ENCODE peak calls at places on chromosomes 12 and 14, in four cellular contexts. C is WTC11, V is GM12878, K is K562. G is an unnamed sample.

GRCh38 chr12:131230340-131231099 is 276.8 kb downstream of the ADGRD1 start:
- DNase-seq in C (no peak), V (no peak), K (peak), G (peak)

GRCh38 chr12:130847097-130847496 is 8.0 kb upstream of the STX2 start:
- DNase-seq in C (no peak), V (no peak), K (no peak), G (no peak)

GRCh38 chr12:116037941-116038837 is 239.3 kb downstream of the MED13L start:
- DNase-seq in C (no peak), V (no peak), K (no peak), G (no peak)

GRCh38 chr12:46371718-46372130 is 849 bp downstream of the SLC38A2 start:
- DNase-seq in C (no peak), V (no peak), K (peak), G (peak)

GRCh38 chr14:20848316-20848954 is 42.8 kb upstream of the RNASE3 start:
- DNase-seq in C (no peak), V (no peak), K (peak), G (no peak)

GRCh38 chr14:31405599-31406251 is 14.6 kb downstream of the HEATR5A start:
- DNase-seq in C (no peak), V (no peak), K (peak), G (no peak)

GRCh38 chr14:70268760-70269159 is 80.0 kb upstream of the SLC8A3 start:
- DNase-seq in C (no peak), V (no peak), K (no peak), G (no peak)

GRCh38 chr12:55679691-55680090 is 28.0 kb downstream of the ITGA7 start:
- DNase-seq in C (no peak), V (no peak), K (no peak), G (no peak)

GRCh38 chr12:89960011-89960507 is 251.4 kb upstream of the ATP2B1 start:
- DNase-seq in C (no peak), V (peak), K (no peak), G (no peak)

GRCh38 chr14:20144820-20145219 is 6.2 kb downstream of the OR4N5 start:
- DNase-seq in C (no peak), V (no peak), K (no peak), G (no peak)

GRCh38 chr12:67720383-67720856 is 71.9 kb downstream of the DYRK2 start:
- DNase-seq in C (no peak), V (no peak), K (peak), G (peak)

GRCh38 chr12:1592444-1593231 is 1.7 kb downstream of the FBXL14 start:
- DNase-seq in C (peak), V (no peak), K (peak), G (peak)

GRCh38 chr14:101600891-101601602 is 39.8 kb downstream of the DIO3 start:
- DNase-seq in C (no peak), V (no peak), K (no peak), G (no peak)

GRCh38 chr12:2963154-2963759 is 4.1 kb downstream of the TEAD4 start:
- DNase-seq in C (peak), V (no peak), K (peak), G (no peak)

GRCh38 chr12:578743-579449 is 84.3 kb downstream of the NINJ2 start:
- DNase-seq in C (no peak), V (no peak), K (no peak), G (no peak)

GRCh38 chr12:101935769-101936741 is 58.7 kb downstream of the DRAM1 start:
- DNase-seq in C (no peak), V (peak), K (peak), G (no peak)
- TF ChIP-seq USF1 in C (no peak), V (no peak), K (no peak), G (peak)

GRCh38 chr12:121404734-121405133 is 4.8 kb downstream of the RNF34 start:
- DNase-seq in C (no peak), V (no peak), K (peak), G (peak)
- TF ChIP-seq USF2 in C (no peak), V (no peak), K (no peak), G (no peak)

GRCh38 chr12:27290501-27291168 is 42.0 kb upstream of the BMAL2 start:
- DNase-seq in C (no peak), V (no peak), K (no peak), G (no peak)
- TF ChIP-seq USF1 in C (no peak), V (no peak), K (no peak), G (no peak)

GRCh38 chr12:122205590-122205925 is 2.0 kb downstream of the B3GNT4 start:
- DNase-seq in C (no peak), V (no peak), K (peak), G (no peak)

GRCh38 chr12:122203301-122203967 is at the start of gene B3GNT4:
- DNase-seq in C (peak), V (no peak), K (peak), G (peak)

GRCh38 chr12:122206111-122206881 is 2.8 kb downstream of the B3GNT4 start:
- DNase-seq in C (no peak), V (no peak), K (no peak), G (peak)

GRCh38 chr12:122204829-122205589 is 1.5 kb downstream of the B3GNT4 start:
- DNase-seq in C (no peak), V (no peak), K (no peak), G (no peak)

DNA sequence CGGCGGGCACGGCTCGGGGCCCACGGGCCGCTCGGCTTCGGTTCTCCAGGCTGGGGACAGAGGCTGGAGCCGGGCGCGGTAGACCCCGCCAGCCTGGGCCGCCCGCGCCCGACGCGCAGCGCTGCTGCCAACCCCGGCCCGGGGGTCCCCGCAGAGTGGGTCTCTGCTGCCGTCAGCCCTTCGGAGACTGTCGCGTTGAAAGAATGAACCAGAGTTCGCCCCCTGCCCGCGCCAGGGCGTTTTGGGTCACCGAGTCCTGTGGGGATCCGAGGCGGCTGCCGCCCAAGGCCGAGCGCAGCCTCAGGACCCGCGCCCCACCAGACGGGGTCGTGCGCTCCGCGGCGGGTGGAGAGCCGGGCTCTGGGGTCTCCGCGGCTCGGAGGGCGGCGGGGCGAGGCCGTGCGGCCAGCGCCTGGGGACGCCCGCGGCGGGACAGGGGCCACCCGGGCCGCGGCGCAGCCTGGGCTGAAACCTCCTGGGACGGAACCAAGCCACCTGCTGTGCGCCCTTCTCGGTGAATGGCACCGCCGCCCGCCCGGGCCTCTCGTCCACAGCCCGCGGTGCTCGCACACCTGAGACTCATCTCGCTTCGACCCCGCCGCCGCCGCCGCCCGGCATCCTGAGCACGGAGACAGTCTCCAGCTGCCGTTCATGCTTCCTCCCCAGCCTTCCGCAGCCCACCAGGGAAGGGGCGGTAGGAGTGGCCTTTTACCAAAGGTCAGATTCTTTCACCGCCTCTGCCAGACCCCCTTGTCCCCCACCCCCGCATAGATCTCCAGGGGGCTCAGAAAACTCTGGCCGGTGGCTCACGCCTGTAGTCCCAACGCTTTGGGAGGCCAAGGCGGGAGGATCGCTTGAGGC is 689 bp downstream of the B3GNT4 start:
- DNase-seq in C (peak), V (no peak), K (no peak), G (peak)
- TF ChIP-seq USF2 in C (no peak), V (no peak), K (no peak), G (no peak)

DNA sequence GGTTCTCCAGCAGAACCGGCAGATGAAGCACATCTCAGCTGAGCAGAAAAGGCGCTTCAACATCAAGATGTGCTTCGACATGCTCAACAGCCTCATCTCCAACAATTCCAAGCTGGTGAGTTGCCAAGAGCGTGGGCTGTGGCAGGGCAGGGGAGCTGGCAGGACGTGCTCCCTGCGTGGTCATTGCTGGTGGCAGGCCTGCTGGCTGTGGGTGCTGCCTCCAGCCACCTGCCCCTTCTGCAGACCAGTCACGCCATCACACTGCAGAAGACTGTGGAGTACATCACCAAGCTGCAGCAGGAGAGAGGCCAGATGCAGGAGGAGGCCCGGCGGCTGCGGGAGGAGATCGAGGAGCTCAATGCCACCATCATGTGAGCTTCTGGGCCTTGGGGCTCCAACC is 35.8 kb downstream of the IL31 start:
- DNase-seq in C (no peak), V (no peak), K (no peak), G (no peak)
- TF ChIP-seq USF1 in C (no peak), V (no peak), K (no peak), G (no peak)

GRCh38 chr14:68612049-68612448 is 180.8 kb downstream of the ZFP36L1 start:
- DNase-seq in C (no peak), V (no peak), K (no peak), G (no peak)

GRCh38 chr14:68609012-68609411 is 183.9 kb downstream of the ZFP36L1 start:
- DNase-seq in C (no peak), V (no peak), K (no peak), G (no peak)

GRCh38 chr14:68608235-68608962 is 184.5 kb downstream of the ZFP36L1 start:
- DNase-seq in C (no peak), V (no peak), K (no peak), G (no peak)

GRCh38 chr14:68611611-68612010 is 181.3 kb downstream of the ZFP36L1 start:
- DNase-seq in C (no peak), V (no peak), K (no peak), G (no peak)

GRCh38 chr14:68610251-68610793 is 182.5 kb downstream of the ZFP36L1 start:
- DNase-seq in C (no peak), V (no peak), K (no peak), G (no peak)
- TF ChIP-seq USF2 in C (no peak), V (no peak), K (no peak), G (no peak)